ENCODE peak calls at places on chromosomes 4 and X, in six cellular contexts. X is fibroblast of mammary gland, D is C1 segment of cervical spinal cord, H is GDM1, T is WTC11, E is left lung. C is an unnamed sample.

GRCh38 chr4:147039991-147040575 is 94.4 kb upstream of the TTC29 start:
- DNase-seq in E (peak), T (no peak), X (no peak), H (no peak), D (no peak), C (no peak)

GRCh38 chrX:107579956-107580355 is 48.4 kb upstream of the PRPS1 start:
- DNase-seq in H (no peak), X (peak), T (no peak), D (no peak), E (no peak), C (no peak)

GRCh38 chr4:152471251-152471792 is 64.6 kb downstream of the FBXW7 start:
- DNase-seq in E (no peak), H (no peak), X (no peak), D (no peak), T (no peak), C (no peak)

GRCh38 chr4:75673959-75674328 is 733 bp upstream of the G3BP2 start:
- DNase-seq in H (no peak), X (no peak), D (no peak), E (no peak), T (no peak), C (no peak)

GRCh38 chr4:141636771-141637460 is 533 bp downstream of the IL15 start:
- DNase-seq in D (peak), T (peak), X (peak), H (no peak), E (peak), C (peak)

GRCh38 chr4:3323071-3323481 is 30.3 kb downstream of the RGS12 start:
- DNase-seq in T (no peak), H (no peak), E (no peak), D (no peak), X (no peak), C (no peak)

GRCh38 chr4:170853422-170854021 is 763.8 kb upstream of the AADAT start:
- DNase-seq in T (peak), E (peak), D (no peak), X (peak), H (peak), C (peak)

GRCh38 chr4:1655081-1655480 is 29.0 kb downstream of the FAM53A start:
- DNase-seq in E (no peak), T (no peak), D (no peak), X (no peak), H (no peak), C (no peak)

GRCh38 chr4:108878781-108879180 is 115.9 kb upstream of the ETNPPL start:
- DNase-seq in D (no peak), T (no peak), H (no peak), X (no peak), E (no peak), C (no peak)

GRCh38 chrX:115909017-115909416 is 261.5 kb upstream of the AGTR2 start:
- DNase-seq in H (no peak), T (no peak), X (no peak), D (no peak), E (no peak), C (no peak)

GRCh38 chr4:75895744-75896314 is 6.4 kb downstream of the PPEF2 start:
- DNase-seq in D (no peak), X (peak), T (no peak), H (no peak), E (no peak), C (peak)

GRCh38 chr4:146095091-146095690 is 80.3 kb upstream of the LSM6 start:
- DNase-seq in X (peak), H (no peak), T (peak), E (no peak), D (no peak), C (peak)

GRCh38 chr4:9964884-9965283 is 56.4 kb downstream of the SLC2A9 start:
- DNase-seq in X (no peak), T (no peak), H (no peak), E (no peak), D (no peak), C (no peak)

GRCh38 chrX:150781711-150782110 is 88.5 kb downstream of the MTMR1 start:
- DNase-seq in X (no peak), T (no peak), H (no peak), E (no peak), D (no peak), C (no peak)

GRCh38 chrX:54182194-54182863 is 725 bp downstream of the FAM120C start:
- DNase-seq in T (peak), H (peak), D (peak), X (peak), E (peak), C (peak)

GRCh38 chrX:120457766-120458180 is 11.3 kb downstream of the LAMP2 start:
- DNase-seq in T (no peak), X (peak), D (no peak), H (peak), E (no peak), C (no peak)

C was measured in iPS-NIHi11.